ENCODE peak calls at places on chromosomes 6 and 20, in nine cellular contexts. J, Q, P, M, W, U, G, H and B are unnamed samples. For H3K4me1, the result is how much of the 10 kb centered on the place peaks cover.

GRCh38 chr20:5808901-5809300 is 58.7 kb downstream of the SHLD1 start:
- DNase-seq in J (no peak), Q (no peak), P (no peak), M (no peak), W (no peak), U (no peak), G (no peak), H (no peak), B (no peak)

GRCh38 chr6:66210964-66211363 is 503.9 kb upstream of the EYS start:
- DNase-seq in J (no peak), Q (no peak), P (peak), M (no peak), W (no peak), U (no peak), G (no peak), H (no peak), B (no peak)

GRCh38 chr20:3801846-3802245 is 5.7 kb downstream of the CDC25B start:
- DNase-seq in J (no peak), Q (no peak), P (no peak), M (no peak), W (no peak), U (no peak), G (no peak), H (no peak), B (no peak)

GRCh38 chr6:138691595-138692057 is 81.9 kb upstream of the CCDC28A start:
- DNase-seq in J (no peak), Q (peak), P (peak), M (no peak), W (no peak), U (no peak), G (no peak), H (no peak), B (no peak)

GRCh38 chr6:71040043-71040442 is 83.2 kb upstream of the B3GAT2 start:
- DNase-seq in J (no peak), Q (no peak), P (peak), M (no peak), W (no peak), U (no peak), G (no peak), H (no peak), B (no peak)

GRCh38 chr6:115969930-115970273 is 90.8 kb downstream of the FRK start:
- DNase-seq in J (no peak), Q (no peak), P (no peak), M (no peak), W (no peak), U (no peak), G (no peak), H (no peak), B (no peak)

GRCh38 chr20:53503517-53503919 is 90.1 kb downstream of the ZNF217 start:
- DNase-seq in J (no peak), Q (no peak), P (no peak), M (no peak), W (no peak), U (no peak), G (no peak), H (no peak), B (no peak)

GRCh38 chr6:132065556-132065955 is 114.4 kb upstream of the CCN2 start:
- DNase-seq in J (no peak), Q (no peak), P (no peak), M (no peak), W (no peak), U (no peak), G (no peak), H (no peak), B (no peak)

GRCh38 chr6:13006578-13007300 is 290.2 kb downstream of the PHACTR1 start:
- DNase-seq in J (peak), Q (no peak), P (no peak), M (no peak), W (no peak), U (no peak), G (no peak), H (no peak), B (no peak)

GRCh38 chr6:106339334-106340029 is 13.9 kb upstream of the ATG5 start:
- DNase-seq in J (peak), Q (peak), P (peak), M (no peak), W (no peak), U (peak), G (no peak), H (no peak), B (no peak)

GRCh38 chr20:19832875-19833274 is 74.8 kb downstream of the RIN2 start:
- DNase-seq in J (no peak), Q (no peak), P (no peak), M (no peak), W (no peak), U (no peak), G (no peak), H (no peak), B (no peak)

GRCh38 chr20:17610566-17611289 is 40.9 kb downstream of the DSTN start:
- DNase-seq in J (no peak), Q (no peak), P (no peak), M (peak), W (no peak), U (peak), G (peak), H (no peak), B (peak)

GRCh38 chr6:90158945-90159344 is 137.7 kb downstream of the BACH2 start:
- DNase-seq in J (no peak), Q (no peak), P (no peak), M (no peak), W (no peak), U (no peak), G (no peak), H (no peak), B (no peak)

GRCh38 chr6:70108230-70108629 is 194.7 kb downstream of the COL9A1 start:
- DNase-seq in J (peak), Q (peak), P (peak), M (no peak), W (no peak), U (peak), G (no peak), H (no peak), B (no peak)

GRCh38 chr6:72677740-72678139 is 55.9 kb downstream of the KCNQ5 start:
- DNase-seq in J (no peak), Q (no peak), P (no peak), M (no peak), W (no peak), U (no peak), G (no peak), H (no peak), B (no peak)

GRCh38 chr6:136510299-136510698 is 39.9 kb downstream of the MAP7 start:
- DNase-seq in J (no peak), Q (no peak), P (no peak), M (no peak), W (no peak), U (no peak), G (peak), H (no peak), B (no peak)

GRCh38 chr6:135675862-135676261 is 175.6 kb upstream of the PDE7B start:
- DNase-seq in J (peak), Q (peak), P (peak), M (no peak), W (no peak), U (peak), G (no peak), H (no peak), B (no peak)

GRCh38 chr6:114390176-114390575 is 47.4 kb upstream of the HS3ST5 start:
- DNase-seq in J (no peak), Q (no peak), P (peak), M (no peak), W (no peak), U (no peak), G (no peak), H (no peak), B (no peak)

GRCh38 chr6:90219168-90219985 is 77.3 kb downstream of the BACH2 start:
- DNase-seq in J (no peak), Q (peak), P (peak), M (peak), W (no peak), U (peak), G (no peak), H (no peak), B (no peak)

GRCh38 chr6:78243519-78243918 is 590.7 kb downstream of the MEI4 start:
- DNase-seq in J (no peak), Q (peak), P (no peak), M (no peak), W (no peak), U (no peak), G (no peak), H (no peak), B (no peak)

GRCh38 chr6:95690328-95690727 is 113.0 kb downstream of the MANEA start:
- DNase-seq in J (no peak), Q (no peak), P (no peak), M (no peak), W (no peak), U (no peak), G (no peak), H (no peak), B (no peak)

GRCh38 chr6:44211284-44211683 is 5.4 kb upstream of the MYMX start:
- DNase-seq in J (no peak), Q (no peak), P (no peak), M (no peak), W (no peak), U (no peak), G (no peak), H (no peak), B (no peak)

GRCh38 chr6:168419569-168419968 is 21.4 kb upstream of the SMOC2 start:
- DNase-seq in J (no peak), Q (no peak), P (no peak), M (no peak), W (no peak), U (no peak), G (no peak), H (no peak), B (no peak)

GRCh38 chr20:43726811-43727338 is at the start of gene GTSF1L:
- DNase-seq in J (no peak), Q (no peak), P (no peak), M (no peak), W (no peak), U (no peak), G (no peak), H (no peak), B (peak)
- H3K27ac ChIP-seq in J (no peak), Q (no peak), P (no peak), M (no peak), W (no peak), U (no peak), G (no peak), H (no peak), B (no peak)

GRCh38 chr20:50243610-50244351 is 53.2 kb downstream of the CEBPB start:
- DNase-seq in J (no peak), Q (no peak), P (no peak), M (no peak), W (no peak), U (no peak), G (no peak), H (no peak), B (no peak)
- H3K4me1 ChIP-seq in J (under half), Q (under half), P (under half), M (under half), W (under half), U (under half), G (under half), H (under half), B (under half)

GRCh38 chr20:37363221-37364012 is 17.5 kb downstream of the SRC start:
- DNase-seq in J (no peak), Q (no peak), P (no peak), M (no peak), W (no peak), U (no peak), G (no peak), H (no peak), B (peak)
- H3K27ac ChIP-seq in J (no peak), Q (no peak), P (peak), M (no peak), W (no peak), U (no peak), G (no peak), H (no peak), B (no peak)

GRCh38 chr20:57247292-57247975 is 19.0 kb downstream of the BMP7 start:
- DNase-seq in J (no peak), Q (no peak), P (no peak), M (no peak), W (no peak), U (no peak), G (no peak), H (no peak), B (no peak)
- H3K4me1 ChIP-seq in J (under half), Q (under half), P (under half), M (under half), W (under half), U (under half), G (under half), H (under half), B (under half)

GRCh38 chr20:49635171-49635570 is 67.2 kb upstream of the PTGIS start:
- DNase-seq in J (no peak), Q (no peak), P (no peak), M (peak), W (peak), U (no peak), G (no peak), H (peak), B (no peak)

GRCh38 chr20:49634116-49634515 is 66.2 kb upstream of the PTGIS start:
- DNase-seq in J (no peak), Q (no peak), P (no peak), M (no peak), W (no peak), U (no peak), G (no peak), H (no peak), B (no peak)

GRCh38 chr20:49631856-49632418 is 64.0 kb upstream of the PTGIS start:
- DNase-seq in J (no peak), Q (no peak), P (peak), M (no peak), W (no peak), U (no peak), G (no peak), H (no peak), B (no peak)

GRCh38 chr20:49633023-49633422 is 65.1 kb upstream of the PTGIS start:
- DNase-seq in J (no peak), Q (no peak), P (no peak), M (no peak), W (no peak), U (no peak), G (no peak), H (no peak), B (no peak)

DNA sequence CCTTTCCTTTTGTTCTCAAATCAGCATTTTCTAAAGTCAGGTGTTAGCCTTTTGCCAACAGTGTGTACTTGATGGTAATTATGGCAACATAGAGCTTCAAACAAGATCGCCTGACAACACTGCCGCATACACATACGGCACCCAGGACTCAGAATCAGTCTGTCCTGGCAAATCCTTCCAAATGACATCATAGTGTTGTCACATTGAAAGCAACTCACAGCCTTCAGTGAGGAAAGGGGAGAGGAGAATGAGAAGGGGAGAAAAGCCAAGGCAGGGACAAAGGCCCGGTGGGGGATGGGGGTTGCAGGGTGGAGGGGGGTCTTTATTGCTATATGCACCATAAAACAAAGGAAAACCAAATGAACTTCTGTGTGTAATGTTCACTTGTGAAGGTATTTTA is 65.7 kb upstream of the PTGIS start:
- DNase-seq in J (no peak), Q (no peak), P (peak), M (no peak), W (no peak), U (no peak), G (no peak), H (no peak), B (no peak)
- H3K27ac ChIP-seq in J (no peak), Q (no peak), P (peak), M (no peak), W (no peak), U (no peak), G (no peak), H (no peak), B (no peak)

GRCh38 chr6:26029857-26030653 is 57.2 kb upstream of the HFE start:
- DNase-seq in J (no peak), Q (no peak), P (no peak), M (no peak), W (no peak), U (no peak), G (no peak), H (no peak), B (no peak)
- H3K4me1 ChIP-seq in J (under half), Q (under half), P (half or more), M (under half), W (under half), U (under half), G (under half), H (under half), B (under half)

DNA sequence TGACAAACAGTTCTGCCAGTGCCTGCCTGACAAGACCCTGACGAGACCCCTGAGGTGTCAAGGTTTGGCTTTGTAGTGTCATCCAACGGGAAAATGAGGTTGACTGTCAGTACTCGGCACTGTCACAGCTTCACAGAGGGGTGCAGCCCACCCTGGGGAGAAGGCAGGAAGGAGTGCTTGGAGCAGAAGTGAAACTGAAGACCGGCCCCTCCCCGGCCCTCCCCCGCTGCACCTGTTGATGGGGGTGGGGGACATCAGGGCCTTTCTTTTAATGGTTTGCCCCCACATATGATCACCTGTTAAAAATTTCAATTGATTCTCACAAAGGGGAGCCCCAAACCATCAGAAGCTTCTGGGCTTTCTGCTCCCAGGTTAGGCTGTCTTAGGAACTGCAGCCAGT is 6.8 kb downstream of the PMEPA1 start:
- DNase-seq in J (no peak), Q (no peak), P (no peak), M (no peak), W (no peak), U (no peak), G (no peak), H (no peak), B (no peak)
- H3K27ac ChIP-seq in J (no peak), Q (no peak), P (no peak), M (no peak), W (no peak), U (no peak), G (peak), H (no peak), B (no peak)